ENCODE peak calls at places on chromosomes 7 and 10, in four cellular contexts. A is choroid plexus epithelial cell, N is GM06990, I is GM12865. Y is an unnamed sample.
A peak's percentile ranks its signal among the peaks of the same experiment; 100 is the strongest.

GRCh38 chr10:96334888-96335526 is 23.8 kb downstream of the OPALIN start:
- DNase-seq in I (peak; percentile 25), N (no peak), A (peak; percentile 71), Y (no peak)

GRCh38 chr7:16265184-16265804 is 156.0 kb downstream of the CRPPA start:
- DNase-seq in I (no peak), A (no peak), N (no peak), Y (no peak)

GRCh38 chr10:412109-412508 is 276.9 kb downstream of the ZMYND11 start:
- DNase-seq in N (no peak), I (peak; percentile 50), A (peak; percentile 5), Y (no peak)

GRCh38 chr7:2530076-2530967 is 10.7 kb downstream of the LFNG start:
- DNase-seq in A (no peak), I (peak; percentile 64), N (peak; percentile 74), Y (peak; percentile 19)

GRCh38 chr7:105439174-105439893 is 50.6 kb upstream of the SRPK2 start:
- DNase-seq in A (peak; percentile 48), N (no peak), I (no peak), Y (no peak)

GRCh38 chr7:6705959-6706665 is 635 bp downstream of the ZNF12 start:
- DNase-seq in N (peak; percentile 63), I (peak; percentile 50), A (peak; percentile 51), Y (peak; percentile 52)

GRCh38 chr7:133564484-133564883 is 311.6 kb downstream of the EXOC4 start:
- DNase-seq in A (peak; percentile 18), N (no peak), I (no peak), Y (no peak)

GRCh38 chr7:100215895-100216294 is 3.9 kb upstream of the PVRIG start:
- DNase-seq in I (no peak), N (no peak), A (peak; percentile 26), Y (no peak)

GRCh38 chr7:23357190-23358093 is 58.3 kb downstream of the MALSU1 start:
- DNase-seq in N (peak; percentile 15), I (peak; percentile 59), A (peak; percentile 77), Y (no peak)

GRCh38 chr10:72291019-72291532 is 17.4 kb downstream of the DDIT4 start:
- DNase-seq in N (no peak), I (no peak), A (no peak), Y (no peak)

GRCh38 chr7:139471740-139472353 is 11.6 kb downstream of the KLRG2 start:
- DNase-seq in A (peak; percentile 55), N (no peak), I (no peak), Y (no peak)

GRCh38 chr10:31315453-31315852 is 3.6 kb upstream of the ZEB1 start:
- DNase-seq in I (no peak), A (peak; percentile 9), N (no peak), Y (no peak)

GRCh38 chr7:92306153-92306552 is 60.4 kb downstream of the ANKIB1 start:
- DNase-seq in A (no peak), I (no peak), N (no peak), Y (no peak)

GRCh38 chr7:2444476-2444875 is 31.7 kb downstream of the GRIFIN start:
- DNase-seq in A (peak; percentile 81), I (no peak), N (no peak), Y (no peak)

GRCh38 chr10:116764979-116765378 is 22.6 kb upstream of the HSPA12A start:
- DNase-seq in N (no peak), A (no peak), I (no peak), Y (no peak)

GRCh38 chr7:57218196-57218716 is 86.0 kb upstream of the ZNF479 start:
- DNase-seq in A (no peak), I (no peak), N (no peak), Y (no peak)

GRCh38 chr7:66277492-66277891 is 72.4 kb downstream of the TPST1 start:
- DNase-seq in A (no peak), I (no peak), N (no peak), Y (no peak)

GRCh38 chr7:151247611-151248176 is 800 bp downstream of the SMARCD3 start:
- DNase-seq in I (no peak), A (no peak), N (no peak), Y (no peak)

GRCh38 chr10:9825491-9826018 is 1192.1 kb upstream of the CELF2 start:
- DNase-seq in I (peak; percentile 4), A (peak; percentile 28), N (no peak), Y (no peak)

GRCh38 chr7:111865430-111865829 is 303.1 kb upstream of the IMMP2L start:
- DNase-seq in I (no peak), N (no peak), A (no peak), Y (no peak)

GRCh38 chr10:62671104-62671503 is 133.4 kb upstream of the ADO start:
- DNase-seq in N (no peak), I (no peak), A (no peak), Y (no peak)

GRCh38 chr10:50396491-50397311 is 145.4 kb upstream of the ASAH2 start:
- DNase-seq in A (peak; percentile 82), N (peak; percentile 36), I (peak; percentile 77), Y (no peak)

GRCh38 chr10:24771943-24772747 is 48.5 kb upstream of the ARHGAP21 start:
- DNase-seq in N (no peak), A (peak; percentile 38), I (no peak), Y (no peak)

GRCh38 chr10:8416192-8416701 is 361.8 kb downstream of the GATA3 start:
- DNase-seq in N (peak; percentile 60), A (no peak), I (peak; percentile 24), Y (no peak)

GRCh38 chr7:3722396-3722846 is 421.4 kb downstream of the SDK1 start:
- DNase-seq in N (peak; percentile 6), I (no peak), A (peak; percentile 54), Y (peak; percentile 77)

GRCh38 chr10:128568979-128569378 is 442.8 kb upstream of the MKI67 start:
- DNase-seq in A (no peak), N (no peak), I (no peak), Y (peak; percentile 76)

GRCh38 chr7:157540020-157540419 is 203.2 kb downstream of the DNAJB6 start:
- DNase-seq in N (no peak), I (no peak), A (no peak), Y (peak; percentile 8)

DNA sequence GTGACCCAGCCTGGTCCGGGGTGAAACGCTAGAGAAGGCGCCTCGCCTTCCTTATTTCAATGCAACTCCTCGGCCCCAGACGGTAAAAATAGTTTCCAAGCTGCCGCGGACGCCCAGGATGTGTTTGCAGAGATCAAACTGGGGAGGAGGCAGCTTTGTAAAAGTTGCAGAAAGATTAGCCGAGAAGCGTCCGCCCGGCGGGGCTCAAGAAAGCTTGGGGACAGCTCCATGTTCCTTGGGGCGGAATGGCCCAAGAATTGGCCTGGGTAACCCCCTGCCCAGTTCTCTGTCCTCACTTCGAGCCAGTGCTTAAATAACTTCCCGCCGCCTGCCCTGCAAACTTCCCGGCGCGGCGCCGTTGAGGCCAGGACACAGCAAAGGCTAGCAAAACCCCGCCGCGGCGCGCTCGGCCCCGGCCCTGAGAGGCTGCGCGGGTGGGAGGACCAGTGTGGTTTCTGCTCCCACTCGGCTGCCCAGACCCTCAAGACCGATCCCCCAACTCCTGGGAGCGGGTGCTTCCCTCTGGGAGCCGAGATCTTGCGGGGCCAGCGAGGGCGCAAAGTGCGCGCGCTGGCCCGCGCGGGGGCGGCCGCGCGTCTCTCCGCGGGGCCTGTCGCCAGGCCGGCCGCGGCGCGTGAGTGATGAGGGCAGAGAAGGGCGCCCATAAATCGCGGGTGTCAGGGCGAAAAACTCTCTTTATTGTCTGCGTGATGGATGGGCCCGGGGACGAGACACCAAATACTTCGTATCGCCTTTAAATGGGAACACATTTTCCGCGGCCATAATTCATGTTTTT is 6.3 kb upstream of the ZNF503 start:
- DNase-seq in N (peak; percentile 16), A (no peak), I (no peak), Y (peak; percentile 52)
- TF ChIP-seq CTCF in N (no peak), A (no peak), I (no peak), Y (no peak)

GRCh38 chr7:69963388-69963787 is 365.1 kb downstream of the AUTS2 start:
- DNase-seq in N (no peak), A (no peak), I (no peak), Y (no peak)

GRCh38 chr7:69962856-69963149 is 364.5 kb downstream of the AUTS2 start:
- DNase-seq in A (no peak), N (peak; percentile 26), I (peak; percentile 19), Y (no peak)

GRCh38 chr7:69967152-69967591 is 368.9 kb downstream of the AUTS2 start:
- DNase-seq in N (no peak), A (no peak), I (no peak), Y (no peak)

GRCh38 chr7:69968969-69969368 is 370.7 kb downstream of the AUTS2 start:
- DNase-seq in A (no peak), I (no peak), N (no peak), Y (no peak)

GRCh38 chr7:69967699-69968450 is 369.6 kb downstream of the AUTS2 start:
- DNase-seq in N (no peak), A (no peak), I (no peak), Y (no peak)
- TF ChIP-seq CTCF in N (no peak), A (no peak), I (no peak), Y (no peak)

GRCh38 chr10:93496322-93497041 is at the start of gene CEP55:
- DNase-seq in N (peak; percentile 97), A (peak; percentile 94), I (peak; percentile 97), Y (peak; percentile 98)

GRCh38 chr10:93494494-93494893 is 1.9 kb upstream of the CEP55 start:
- DNase-seq in I (no peak), A (no peak), N (no peak), Y (no peak)

GRCh38 chr10:93493162-93493561 is 3.2 kb upstream of the CEP55 start:
- DNase-seq in I (no peak), A (no peak), N (no peak), Y (no peak)

GRCh38 chr10:93498196-93498595 is 1.8 kb downstream of the CEP55 start:
- DNase-seq in N (no peak), I (peak; percentile 41), A (no peak), Y (no peak)

DNA sequence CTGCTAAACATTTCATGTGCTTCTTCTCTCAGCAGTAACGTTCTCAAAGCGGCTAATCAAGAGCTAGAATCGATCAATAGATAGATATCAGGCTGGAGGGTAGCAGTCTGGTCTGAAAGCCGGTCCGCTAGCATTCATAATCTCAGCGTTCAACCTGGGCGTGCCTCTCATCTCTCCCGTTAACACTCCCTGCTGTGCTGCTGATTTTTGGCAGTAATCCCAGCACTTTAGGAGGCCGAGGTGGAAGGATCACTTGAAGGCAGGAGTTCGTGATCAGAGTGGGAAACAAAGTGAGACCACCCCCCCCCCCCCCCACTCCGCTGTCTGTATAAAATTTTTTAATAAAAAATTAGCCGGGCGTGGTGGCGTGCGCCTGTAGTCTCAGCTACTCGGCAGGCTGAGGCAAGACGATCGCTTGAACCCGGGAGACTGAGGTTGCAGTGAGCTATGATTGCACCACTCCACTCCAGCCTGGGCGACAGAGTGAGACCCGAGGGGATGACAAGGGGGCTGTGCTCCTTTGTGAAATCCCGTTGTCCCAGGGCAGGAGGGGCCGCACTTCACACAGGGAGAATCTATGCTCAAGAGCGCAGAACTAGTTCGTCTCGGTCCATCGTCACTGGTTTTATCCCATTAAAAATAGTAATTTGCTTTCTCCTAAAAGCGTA is 624 bp upstream of the CEP55 start:
- DNase-seq in N (no peak), I (peak; percentile 24), A (peak; percentile 52), Y (peak; percentile 54)
- TF ChIP-seq CTCF in N (no peak), I (no peak), A (no peak), Y (no peak)

DNA sequence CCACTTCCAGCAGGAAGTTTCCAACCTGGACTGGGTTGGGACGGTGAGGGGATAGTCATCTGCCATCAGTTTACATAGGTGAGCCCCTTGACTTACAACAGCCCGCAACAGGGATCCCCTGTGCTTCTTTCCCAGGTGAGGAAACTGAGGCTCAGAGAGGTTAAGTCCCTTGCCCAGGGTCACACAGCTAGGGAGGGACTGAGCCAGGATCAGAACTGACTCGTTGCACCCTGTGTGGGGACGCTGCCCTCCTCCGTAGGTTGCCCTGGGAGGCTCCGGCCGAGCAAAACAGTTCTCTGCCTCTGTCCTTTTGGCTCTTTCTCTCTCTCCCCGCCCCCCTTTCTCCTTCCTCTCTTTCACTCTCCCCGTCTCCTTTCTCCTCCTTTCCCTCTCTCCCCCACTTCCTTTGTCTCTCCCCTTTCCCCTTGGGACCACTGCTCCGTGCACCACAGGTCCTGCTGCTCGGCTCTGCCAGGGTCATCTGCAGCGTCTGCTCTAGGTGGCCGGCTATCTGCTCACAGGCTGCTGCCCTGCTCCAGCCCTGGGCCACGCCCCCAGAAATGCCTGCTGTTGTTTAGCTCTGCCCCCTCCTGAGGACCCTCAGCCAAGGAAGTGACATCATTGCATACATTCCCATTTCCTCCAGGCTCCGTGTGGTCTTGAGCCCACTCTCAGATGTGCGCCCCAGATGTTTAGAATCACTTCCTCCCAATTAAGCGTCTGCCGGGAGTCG is 117.3 kb upstream of the PPIF start:
- DNase-seq in I (no peak), A (no peak), N (no peak), Y (peak; percentile 95)
- TF ChIP-seq CTCF in I (no peak), A (no peak), N (no peak), Y (no peak)

Y was measured in glutamatergic neuron.